ENCODE peak calls at places on chromosomes 16 and 17, in seven cellular contexts. S is Right ventricle myocardium inferior; V is left ventricle myocardium superior; A is naive thymus-derived CD4-positive, alpha-beta T cell; C is heart left ventricle; W is B cell; B is effector memory CD8-positive, alpha-beta T cell. N is an unnamed sample.

GRCh38 chr16:9756434-9756833 is 425.8 kb downstream of the GRIN2A start:
- ATAC-seq in S (no peak), V (no peak), A (no peak), C (no peak), W (no peak), B (no peak), N (no peak)

GRCh38 chr17:22374741-22375140 is 682.4 kb downstream of the KCNJ18 start:
- ATAC-seq in S (no peak), V (no peak), A (no peak), C (no peak), W (no peak), B (no peak), N (no peak)

GRCh38 chr16:75927824-75928223 is 201.5 kb upstream of the CPHXL start:
- ATAC-seq in S (no peak), V (no peak), A (no peak), C (no peak), W (no peak), B (no peak), N (no peak)

GRCh38 chr17:66978514-66979061 is 14.1 kb downstream of the CACNG4 start:
- ATAC-seq in S (peak; percentile 94), V (peak; percentile 95), A (no peak), C (peak; percentile 97), W (no peak), B (no peak), N (no peak)

GRCh38 chr17:28897769-28898259 is 281 bp upstream of the FLOT2 start:
- ATAC-seq in S (no peak), V (peak; percentile 7), A (no peak), C (peak; percentile 10), W (no peak), B (no peak), N (peak; percentile 5)

GRCh38 chr16:28166394-28167208 is 45.2 kb downstream of the XPO6 start:
- ATAC-seq in S (no peak), V (no peak), A (no peak), C (no peak), W (no peak), B (no peak), N (no peak)

GRCh38 chr17:18960241-18960665 is 8.3 kb downstream of the SLC5A10 start:
- ATAC-seq in S (no peak), V (no peak), A (no peak), C (no peak), W (no peak), B (no peak), N (peak; percentile 5)

GRCh38 chr17:29129731-29130130 is 50.5 kb downstream of the MYO18A start:
- ATAC-seq in S (peak; percentile 21), V (peak; percentile 38), A (no peak), C (peak; percentile 7), W (no peak), B (no peak), N (no peak)

GRCh38 chr16:11202260-11203091 is 53.5 kb downstream of the SOCS1 start:
- ATAC-seq in S (no peak), V (no peak), A (no peak), C (no peak), W (peak; percentile 62), B (no peak), N (no peak)

GRCh38 chr17:74690409-74690825 is 22.3 kb downstream of the CD300LF start:
- ATAC-seq in S (peak; percentile 71), V (peak; percentile 55), A (peak; percentile 93), C (peak; percentile 56), W (no peak), B (peak; percentile 24), N (peak; percentile 58)

GRCh38 chr17:29357821-29358232 is 32.3 kb upstream of the TAOK1 start:
- ATAC-seq in S (no peak), V (peak; percentile 35), A (no peak), C (no peak), W (no peak), B (no peak), N (no peak)

GRCh38 chr16:14669776-14670175 is 24.3 kb downstream of the PLA2G10 start:
- ATAC-seq in S (no peak), V (no peak), A (no peak), C (peak; percentile 16), W (no peak), B (no peak), N (no peak)

GRCh38 chr17:39077874-39078273 is 73.6 kb downstream of the PLXDC1 start:
- ATAC-seq in S (no peak), V (no peak), A (no peak), C (no peak), W (no peak), B (no peak), N (no peak)

GRCh38 chr17:77254961-77255741 is 114.4 kb downstream of the SEC14L1 start:
- ATAC-seq in S (peak; percentile 20), V (peak; percentile 30), A (no peak), C (peak; percentile 61), W (no peak), B (no peak), N (no peak)

GRCh38 chr16:3716831-3717234 is 491 bp downstream of the TRAP1 start:
- ATAC-seq in S (peak; percentile 12), V (peak; percentile 13), A (peak; percentile 2), C (peak; percentile 31), W (no peak), B (peak; percentile 14), N (peak; percentile 6)

GRCh38 chr16:79651363-79651762 is 50.8 kb upstream of the MAF start:
- ATAC-seq in S (peak; percentile 58), V (peak; percentile 80), A (no peak), C (peak; percentile 87), W (no peak), B (no peak), N (peak; percentile 80)

GRCh38 chr16:66596986-66597848 is 7.3 kb upstream of the CMTM3 start:
- ATAC-seq in S (no peak), V (no peak), A (no peak), C (no peak), W (no peak), B (no peak), N (no peak)

GRCh38 chr16:9092963-9093477 is 1.6 kb downstream of the HAPSTR1 start:
- ATAC-seq in S (no peak), V (no peak), A (no peak), C (no peak), W (no peak), B (no peak), N (no peak)

GRCh38 chr16:86657972-86658371 is 79.6 kb downstream of the FOXL1 start:
- ATAC-seq in S (no peak), V (no peak), A (no peak), C (no peak), W (no peak), B (no peak), N (no peak)

GRCh38 chr17:27532269-27533067 is 76.2 kb downstream of the KSR1 start:
- ATAC-seq in S (peak; percentile 35), V (peak; percentile 56), A (peak; percentile 67), C (peak; percentile 55), W (no peak), B (peak; percentile 8), N (peak; percentile 13)

GRCh38 chr17:75516255-75516618 is at the start of gene TSEN54:
- ATAC-seq in S (peak; percentile 95), V (peak; percentile 89), A (peak; percentile 95), C (peak; percentile 89), W (peak; percentile 80), B (peak; percentile 81), N (peak; percentile 90)

GRCh38 chr17:78896091-78896833 is 6.7 kb downstream of the CEP295NL start:
- ATAC-seq in S (no peak), V (peak; percentile 23), A (no peak), C (peak; percentile 38), W (no peak), B (no peak), N (no peak)

GRCh38 chr17:70099884-70100283 is 24.9 kb downstream of the KCNJ16 start:
- ATAC-seq in S (no peak), V (no peak), A (no peak), C (no peak), W (no peak), B (no peak), N (no peak)

GRCh38 chr17:48731355-48731754 is 2.8 kb upstream of the HOXB13 start:
- ATAC-seq in S (no peak), V (no peak), A (no peak), C (no peak), W (no peak), B (no peak), N (no peak)

N was measured in gastroesophageal sphincter.